ENCODE peak calls at places on chromosomes 12 and 14, in five cellular contexts. U, M, E, P and A are unnamed samples.

GRCh38 chr12:8661751-8662150 is 875 bp downstream of the MFAP5 start:
- DNase-seq in U (no peak), M (no peak), E (no peak), P (no peak), A (no peak)

GRCh38 chr14:99758121-99758871 is 34.9 kb upstream of the EML1 start:
- DNase-seq in U (no peak), M (peak), E (no peak), P (no peak), A (no peak)

GRCh38 chr12:116302200-116303075 is 24.9 kb upstream of the MED13L start:
- DNase-seq in U (no peak), M (no peak), E (no peak), P (no peak), A (no peak)

GRCh38 chr14:80202888-80203562 is 8.3 kb downstream of the DIO2 start:
- DNase-seq in U (no peak), M (no peak), E (no peak), P (no peak), A (no peak)

GRCh38 chr12:124679533-124680371 is 112.3 kb upstream of the NCOR2 start:
- DNase-seq in U (no peak), M (no peak), E (no peak), P (no peak), A (no peak)

GRCh38 chr12:3367750-3368444 is 123.1 kb upstream of the PRMT8 start:
- DNase-seq in U (no peak), M (no peak), E (no peak), P (no peak), A (no peak)

GRCh38 chr14:20657216-20658211 is 16.0 kb upstream of the OR6S1 start:
- DNase-seq in U (no peak), M (no peak), E (no peak), P (no peak), A (no peak)

GRCh38 chr12:107441906-107442305 is 243.7 kb upstream of the PWP1 start:
- DNase-seq in U (no peak), M (no peak), E (no peak), P (no peak), A (no peak)

GRCh38 chr14:33631021-33631420 is 319.9 kb downstream of the EGLN3 start:
- DNase-seq in U (no peak), M (no peak), E (no peak), P (no peak), A (no peak)

GRCh38 chr12:117120787-117121186 is 21.6 kb upstream of the TESC start:
- DNase-seq in U (no peak), M (no peak), E (no peak), P (peak), A (no peak)

GRCh38 chr12:102522768-102523167 is 42.4 kb upstream of the IGF1 start:
- DNase-seq in U (no peak), M (no peak), E (no peak), P (no peak), A (no peak)

GRCh38 chr14:61492474-61492873 is 171.1 kb downstream of the PRKCH start:
- DNase-seq in U (no peak), M (no peak), E (no peak), P (no peak), A (no peak)

GRCh38 chr12:93361159-93361919 is 16.4 kb upstream of the NUDT4 start:
- DNase-seq in U (no peak), M (no peak), E (no peak), P (no peak), A (no peak)

GRCh38 chr12:30462249-30462648 is 233.4 kb downstream of the IPO8 start:
- DNase-seq in U (no peak), M (no peak), E (no peak), P (no peak), A (no peak)

GRCh38 chr12:30461011-30461670 is 234.5 kb downstream of the IPO8 start:
- DNase-seq in U (no peak), M (no peak), E (no peak), P (no peak), A (no peak)

GRCh38 chr12:30463636-30464035 is 232.0 kb downstream of the IPO8 start:
- DNase-seq in U (no peak), M (no peak), E (no peak), P (no peak), A (no peak)

GRCh38 chr12:30458453-30458852 is 237.2 kb downstream of the IPO8 start:
- DNase-seq in U (no peak), M (no peak), E (no peak), P (no peak), A (no peak)

GRCh38 chr12:30457621-30458289 is 237.9 kb downstream of the IPO8 start:
- DNase-seq in U (peak), M (peak), E (no peak), P (no peak), A (no peak)
- TF ChIP-seq CTCF in U (peak), M (peak), E (peak), P (peak), A (peak)

GRCh38 chr14:103628221-103628683 is 759 bp upstream of the KLC1 start:
- DNase-seq in U (peak), M (peak), E (peak), P (peak), A (peak)

GRCh38 chr14:103630364-103631108 is 1.5 kb downstream of the KLC1 start:
- DNase-seq in U (no peak), M (no peak), E (no peak), P (no peak), A (no peak)

GRCh38 chr14:103629503-103630121 is 601 bp downstream of the KLC1 start:
- DNase-seq in U (peak), M (no peak), E (peak), P (peak), A (peak)

GRCh38 chr14:103627073-103628025 is 1.7 kb upstream of the KLC1 start:
- DNase-seq in U (no peak), M (no peak), E (no peak), P (no peak), A (no peak)

DNA sequence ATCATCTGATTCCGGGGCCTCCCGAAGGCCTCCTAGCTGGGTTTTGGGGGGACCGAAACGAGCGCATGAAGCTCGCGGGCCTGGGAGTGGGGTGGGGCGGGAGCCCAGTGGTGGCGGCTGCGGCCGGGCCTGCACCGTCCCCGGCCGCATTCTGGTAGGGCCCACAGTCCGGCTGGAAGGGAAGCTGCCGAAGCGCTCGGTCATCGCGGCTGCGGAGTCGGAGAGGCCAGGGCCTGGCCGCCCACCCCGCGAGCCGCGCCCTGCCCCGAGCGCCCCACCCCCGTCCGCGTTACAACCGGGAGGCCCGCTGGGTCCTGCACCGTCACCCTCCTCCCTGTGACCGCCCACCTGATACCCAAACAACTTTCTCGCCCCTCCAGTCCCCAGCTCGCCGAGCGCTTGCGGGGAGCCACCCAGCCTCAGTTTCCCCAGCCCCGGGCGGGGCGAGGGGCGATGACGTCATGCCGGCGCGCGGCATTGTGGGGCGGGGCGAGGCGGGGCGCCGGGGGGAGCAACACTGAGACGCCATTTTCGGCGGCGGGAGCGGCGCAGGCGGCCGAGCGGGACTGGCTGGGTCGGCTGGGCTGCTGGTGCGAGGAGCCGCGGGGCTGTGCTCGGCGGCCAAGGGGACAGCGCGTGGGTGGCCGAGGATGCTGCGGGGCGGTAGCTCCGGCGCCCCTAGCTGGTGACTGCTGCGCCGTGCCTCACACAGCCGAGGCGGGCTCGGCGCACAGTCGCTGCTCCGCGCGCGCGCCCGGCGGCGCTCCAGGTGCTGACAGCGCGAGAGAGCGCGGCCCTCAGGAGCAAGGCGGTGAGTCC is at the start of gene KLC1:
- DNase-seq in U (peak), M (no peak), E (peak), P (peak), A (peak)
- TF ChIP-seq CTCF in U (no peak), M (no peak), E (no peak), P (no peak), A (peak)

GRCh38 chr12:47753021-47754001 is 5.4 kb downstream of the RAPGEF3 start:
- DNase-seq in U (no peak), M (no peak), E (no peak), P (peak), A (no peak)
- TF ChIP-seq CTCF in U (no peak), M (no peak), E (no peak), P (no peak), A (no peak)

DNA sequence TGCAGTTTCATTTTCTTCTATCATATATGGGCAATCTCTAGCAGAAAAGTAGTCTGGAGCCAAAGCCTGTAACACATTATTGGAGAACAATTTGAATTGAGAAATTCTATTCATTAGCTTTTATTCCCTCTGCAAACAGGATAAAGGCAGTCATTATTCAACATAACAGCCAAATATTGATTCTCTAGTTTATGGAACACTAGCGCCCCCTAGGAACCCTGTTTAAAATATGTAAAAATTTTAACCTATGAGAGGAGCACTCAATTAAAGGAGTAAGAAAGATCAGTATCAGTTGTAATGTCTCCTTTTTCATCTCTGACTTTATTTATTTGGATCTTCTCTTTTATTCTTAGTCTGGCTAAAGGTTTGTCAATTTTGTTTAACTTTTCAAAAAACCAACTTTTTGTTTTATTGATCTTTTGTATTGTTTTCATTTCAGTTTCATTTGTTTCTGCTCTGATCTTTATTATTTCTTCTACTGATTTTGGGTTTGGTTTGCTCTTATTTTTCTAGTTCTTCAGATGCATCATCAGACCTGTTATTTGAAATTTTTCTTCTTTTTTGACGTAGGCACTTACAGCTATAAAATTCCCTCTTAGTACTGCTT is 4.8 kb upstream of the LMNTD1 start:
- DNase-seq in U (peak), M (no peak), E (no peak), P (no peak), A (no peak)
- TF ChIP-seq CTCF in U (peak), M (peak), E (peak), P (peak), A (peak)

GRCh38 chr14:95331708-95332408 is 12.2 kb upstream of the CLMN start:
- DNase-seq in U (no peak), M (no peak), E (no peak), P (no peak), A (no peak)
- TF ChIP-seq CTCF in U (no peak), M (no peak), E (no peak), P (no peak), A (no peak)

GRCh38 chr14:27506272-27506671 is 908.4 kb upstream of the NOVA1 start:
- DNase-seq in U (no peak), M (no peak), E (no peak), P (peak), A (no peak)
- TF ChIP-seq CTCF in U (no peak), M (no peak), E (no peak), P (no peak), A (no peak)

GRCh38 chr12:128534906-128535305 is 267.9 kb downstream of the TMEM132C start:
- DNase-seq in U (no peak), M (no peak), E (no peak), P (no peak), A (no peak)

DNA sequence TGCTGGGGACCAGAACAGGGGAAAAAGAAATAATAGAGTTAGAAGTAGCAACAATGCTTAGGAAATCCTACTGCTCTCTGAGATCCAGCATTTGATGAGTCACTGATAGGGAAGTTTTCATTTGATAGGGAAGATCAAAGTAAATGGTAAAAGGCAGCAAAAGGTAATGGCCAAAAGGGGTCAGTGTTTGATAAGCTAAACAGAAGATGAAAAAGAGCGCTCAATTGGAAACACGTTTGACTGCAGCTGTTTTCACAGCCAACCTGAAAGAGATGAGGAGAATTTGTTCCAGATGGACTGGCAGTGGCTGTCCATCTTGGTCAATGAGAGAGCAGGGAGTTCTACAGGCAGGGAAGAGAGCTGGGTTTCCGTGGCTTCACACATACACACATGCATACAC is 264.2 kb downstream of the TMEM132C start:
- DNase-seq in U (no peak), M (no peak), E (no peak), P (no peak), A (no peak)
- TF ChIP-seq CTCF in U (no peak), M (no peak), E (peak), P (no peak), A (peak)

GRCh38 chr14:92785601-92786426 is 8.3 kb upstream of the GOLGA5 start:
- DNase-seq in U (no peak), M (peak), E (no peak), P (no peak), A (no peak)
- TF ChIP-seq CTCF in U (peak), M (peak), E (no peak), P (no peak), A (no peak)

DNA sequence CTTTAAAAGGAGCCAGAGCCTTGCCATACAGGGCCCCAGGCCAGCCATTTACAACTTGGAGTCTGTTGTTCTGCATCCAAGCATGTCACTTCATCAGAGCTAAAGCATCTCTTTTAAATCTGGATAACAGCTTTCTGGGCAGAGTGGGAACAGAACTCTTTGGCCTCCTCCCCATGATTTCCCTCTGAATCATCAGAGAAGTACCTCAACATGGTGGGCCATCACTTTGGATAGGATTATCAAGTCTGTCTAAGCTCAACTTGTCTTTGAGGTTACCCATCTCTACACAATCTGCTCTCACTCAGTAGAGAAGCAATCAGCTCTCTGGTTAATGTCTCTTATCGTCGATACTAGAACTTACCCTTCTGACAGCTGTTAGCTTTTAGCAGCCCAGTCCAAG is 170.9 kb downstream of the SLC6A15 start:
- DNase-seq in U (peak), M (no peak), E (no peak), P (no peak), A (no peak)
- TF ChIP-seq CTCF in U (no peak), M (no peak), E (no peak), P (no peak), A (no peak)